ENCODE peak calls at places on chromosomes 5 and 9, in five cellular contexts. One of them, this sample, is unnamed.

GRCh38 chr5:139711067-139711851 is 63.1 kb downstream of the CXXC5 start:
- DNase-seq in sigmoid colon: no peak
- DNase-seq in heart right ventricle: no peak
- DNase-seq in PC-9: peak; percentile 50
- DNase-seq in cardiac muscle cell: peak; percentile 52
- DNase-seq in this sample: peak; percentile 84

GRCh38 chr9:88826651-88827245 is 164.5 kb upstream of the S1PR3 start:
- DNase-seq in cardiac muscle cell: peak; percentile 92
- DNase-seq in sigmoid colon: no peak
- DNase-seq in PC-9: no peak
- DNase-seq in heart right ventricle: no peak
- DNase-seq in this sample: no peak

GRCh38 chr5:14504816-14505215 is 76.8 kb upstream of the OTULINL start:
- DNase-seq in sigmoid colon: no peak
- DNase-seq in heart right ventricle: no peak
- DNase-seq in cardiac muscle cell: no peak
- DNase-seq in PC-9: no peak
- DNase-seq in this sample: no peak

GRCh38 chr5:179454354-179454753 is 96.0 kb upstream of the RUFY1 start:
- DNase-seq in PC-9: no peak
- DNase-seq in heart right ventricle: no peak
- DNase-seq in sigmoid colon: no peak
- DNase-seq in cardiac muscle cell: no peak
- DNase-seq in this sample: no peak

GRCh38 chr9:15352301-15352700 is 45.3 kb upstream of the TTC39B start:
- DNase-seq in sigmoid colon: no peak
- DNase-seq in cardiac muscle cell: no peak
- DNase-seq in heart right ventricle: no peak
- DNase-seq in PC-9: no peak
- DNase-seq in this sample: no peak

GRCh38 chr5:153088538-153088937 is 401.9 kb upstream of the GRIA1 start:
- DNase-seq in heart right ventricle: peak; percentile 19
- DNase-seq in cardiac muscle cell: no peak
- DNase-seq in sigmoid colon: no peak
- DNase-seq in PC-9: no peak
- DNase-seq in this sample: no peak

GRCh38 chr5:541888-542692 is 17.8 kb upstream of the SLC9A3 start:
- DNase-seq in heart right ventricle: no peak
- DNase-seq in cardiac muscle cell: no peak
- DNase-seq in PC-9: no peak
- DNase-seq in sigmoid colon: peak; percentile 51
- DNase-seq in this sample: no peak

GRCh38 chr9:129500166-129500862 is 120.6 kb downstream of the C9orf50 start:
- DNase-seq in PC-9: no peak
- DNase-seq in cardiac muscle cell: peak; percentile 67
- DNase-seq in heart right ventricle: no peak
- DNase-seq in sigmoid colon: peak; percentile 76
- DNase-seq in this sample: no peak

GRCh38 chr5:150085191-150085912 is 1.0 kb downstream of the CSF1R start:
- DNase-seq in sigmoid colon: no peak
- DNase-seq in heart right ventricle: no peak
- DNase-seq in cardiac muscle cell: no peak
- DNase-seq in PC-9: no peak
- DNase-seq in this sample: peak; percentile 27

GRCh38 chr9:138078846-138079245 is 201.3 kb downstream of the CACNA1B start:
- DNase-seq in sigmoid colon: no peak
- DNase-seq in heart right ventricle: no peak
- DNase-seq in PC-9: no peak
- DNase-seq in cardiac muscle cell: no peak
- DNase-seq in this sample: no peak

GRCh38 chr9:90835206-90835605 is 33.6 kb downstream of the SYK start:
- DNase-seq in cardiac muscle cell: no peak
- DNase-seq in PC-9: no peak
- DNase-seq in heart right ventricle: no peak
- DNase-seq in sigmoid colon: no peak
- DNase-seq in this sample: no peak

GRCh38 chr9:105127863-105128220 is 116.6 kb upstream of the SLC44A1 start:
- DNase-seq in sigmoid colon: no peak
- DNase-seq in cardiac muscle cell: peak; percentile 81
- DNase-seq in PC-9: peak; percentile 74
- DNase-seq in heart right ventricle: no peak
- DNase-seq in this sample: no peak

GRCh38 chr9:114724741-114725140 is 42.7 kb upstream of the TEX48 start:
- DNase-seq in PC-9: no peak
- DNase-seq in heart right ventricle: no peak
- DNase-seq in cardiac muscle cell: no peak
- DNase-seq in sigmoid colon: no peak
- DNase-seq in this sample: no peak

GRCh38 chr9:107239474-107239873 is 43.6 kb upstream of the RAD23B start:
- DNase-seq in sigmoid colon: no peak
- DNase-seq in cardiac muscle cell: peak; percentile 40
- DNase-seq in PC-9: peak; percentile 66
- DNase-seq in heart right ventricle: no peak
- DNase-seq in this sample: no peak

GRCh38 chr5:98775962-98776687 is 2.7 kb downstream of the RGMB start:
- DNase-seq in PC-9: no peak
- DNase-seq in heart right ventricle: no peak
- DNase-seq in sigmoid colon: no peak
- DNase-seq in cardiac muscle cell: peak; percentile 83
- DNase-seq in this sample: no peak

GRCh38 chr9:84170521-84171141 is 169.9 kb downstream of the SLC28A3 start:
- DNase-seq in heart right ventricle: peak; percentile 90
- DNase-seq in PC-9: no peak
- DNase-seq in cardiac muscle cell: peak; percentile 98
- DNase-seq in sigmoid colon: peak; percentile 90
- DNase-seq in this sample: peak; percentile 85

GRCh38 chr9:122218070-122218884 is 10.5 kb downstream of the LHX6 start:
- DNase-seq in PC-9: no peak
- DNase-seq in cardiac muscle cell: peak; percentile 16
- DNase-seq in heart right ventricle: no peak
- DNase-seq in sigmoid colon: no peak
- DNase-seq in this sample: no peak

GRCh38 chr9:129514891-129515290 is 106.0 kb downstream of the C9orf50 start:
- DNase-seq in sigmoid colon: peak; percentile 36
- DNase-seq in PC-9: no peak
- DNase-seq in heart right ventricle: no peak
- DNase-seq in cardiac muscle cell: no peak
- DNase-seq in this sample: no peak

GRCh38 chr5:140550147-140551079 is 3.0 kb downstream of the EIF4EBP3 start:
- DNase-seq in PC-9: no peak
- DNase-seq in cardiac muscle cell: no peak
- DNase-seq in sigmoid colon: peak; percentile 50
- DNase-seq in heart right ventricle: no peak
- DNase-seq in this sample: no peak

GRCh38 chr9:108761530-108762347 is 94.0 kb downstream of the ACTL7B start:
- DNase-seq in PC-9: no peak
- DNase-seq in heart right ventricle: peak; percentile 58
- DNase-seq in sigmoid colon: peak; percentile 69
- DNase-seq in cardiac muscle cell: peak; percentile 73
- DNase-seq in this sample: no peak

GRCh38 chr9:86741311-86742215 is 205.7 kb downstream of the GAS1 start:
- DNase-seq in PC-9: peak; percentile 100
- DNase-seq in sigmoid colon: no peak
- DNase-seq in cardiac muscle cell: peak; percentile 65
- DNase-seq in heart right ventricle: peak; percentile 15
- DNase-seq in this sample: no peak

DNA sequence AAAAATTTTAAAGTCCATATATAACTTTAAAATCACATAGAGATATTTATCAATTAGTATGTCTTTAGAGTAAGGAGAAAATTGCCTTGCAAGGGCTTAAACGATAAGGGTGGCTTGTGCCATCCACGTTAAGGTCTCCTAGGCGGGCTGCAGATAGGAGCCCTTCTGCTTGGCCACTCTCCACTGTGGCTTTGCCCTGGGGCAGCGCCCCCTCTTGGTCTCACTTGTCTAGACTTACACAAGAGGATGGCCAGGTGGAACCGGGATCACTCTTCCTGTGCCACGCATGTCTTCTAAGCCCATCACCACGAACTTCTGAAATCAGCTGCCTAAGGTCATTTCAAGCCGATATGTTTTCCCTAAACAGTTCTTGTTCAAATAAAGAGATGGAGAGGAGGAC is 2.9 kb downstream of the FPGS start:
- DNase-seq in heart right ventricle: no peak
- DNase-seq in PC-9: no peak
- DNase-seq in sigmoid colon: no peak
- DNase-seq in cardiac muscle cell: peak; percentile 42
- DNase-seq in this sample: no peak
- TF ChIP-seq CTCF in heart right ventricle: peak; percentile 25
- TF ChIP-seq CTCF in PC-9: no peak
- TF ChIP-seq CTCF in sigmoid colon: no peak
- TF ChIP-seq CTCF in cardiac muscle cell: peak; percentile 31
- TF ChIP-seq CTCF in this sample: peak; percentile 11

GRCh38 chr5:16937023-16937379 is 913 bp upstream of the MYO10 start:
- DNase-seq in PC-9: peak; percentile 81
- DNase-seq in heart right ventricle: no peak
- DNase-seq in cardiac muscle cell: no peak
- DNase-seq in sigmoid colon: no peak
- DNase-seq in this sample: no peak
- H3K27ac ChIP-seq in PC-9: peak overlapping the region; percentile 83
- H3K27ac ChIP-seq in heart right ventricle: peak overlapping the region; percentile 81
- H3K27ac ChIP-seq in cardiac muscle cell: no peak overlapping the region
- H3K27ac ChIP-seq in sigmoid colon: no peak overlapping the region
- H3K27ac ChIP-seq in this sample: no peak overlapping the region

GRCh38 chr5:158565017-158565789 is 534.5 kb downstream of the EBF1 start:
- DNase-seq in sigmoid colon: no peak
- DNase-seq in heart right ventricle: no peak
- DNase-seq in PC-9: no peak
- DNase-seq in cardiac muscle cell: no peak
- DNase-seq in this sample: no peak
- H3K27me3 ChIP-seq in sigmoid colon: no peaks in the 10 kb centered on the region
- H3K27me3 ChIP-seq in heart right ventricle: no peaks in the 10 kb centered on the region
- H3K27me3 ChIP-seq in PC-9: no peaks in the 10 kb centered on the region
- H3K27me3 ChIP-seq in cardiac muscle cell: no peaks in the 10 kb centered on the region
- H3K27me3 ChIP-seq in this sample: no peaks in the 10 kb centered on the region

DNA sequence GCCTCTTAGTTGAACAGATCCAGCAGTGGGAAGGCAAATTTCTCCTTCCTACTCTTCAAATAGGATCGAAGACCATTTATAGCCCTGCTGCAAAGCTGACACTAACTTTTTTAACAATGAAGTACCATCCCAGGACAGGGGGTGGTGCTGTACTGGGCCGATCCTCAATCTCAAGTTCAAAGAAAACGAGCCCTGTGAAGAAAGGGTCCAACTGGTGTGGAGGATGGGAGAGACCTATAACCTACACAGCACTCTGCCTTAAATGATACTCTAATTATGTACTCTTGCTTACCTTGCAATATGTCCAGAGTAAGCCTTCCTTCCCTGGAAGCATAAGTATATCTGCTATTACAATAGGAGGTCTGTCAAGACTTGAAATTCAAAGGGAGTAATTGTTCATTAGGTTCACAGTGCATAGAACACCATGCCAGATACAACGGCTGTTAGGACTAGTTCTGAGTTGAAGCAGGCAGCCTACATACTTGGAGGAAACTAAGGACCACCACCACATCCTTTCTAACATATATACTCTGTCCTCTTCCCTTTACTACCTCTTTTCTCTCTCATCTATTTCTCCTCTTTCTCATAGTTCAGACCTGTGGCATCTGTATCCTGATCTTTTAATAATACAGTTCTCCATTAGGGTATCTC is 6.2 kb downstream of the ETF1 start:
- DNase-seq in cardiac muscle cell: peak; percentile 34
- DNase-seq in sigmoid colon: no peak
- DNase-seq in heart right ventricle: no peak
- DNase-seq in PC-9: no peak
- DNase-seq in this sample: no peak
- TF ChIP-seq CTCF in cardiac muscle cell: peak; percentile 43
- TF ChIP-seq CTCF in sigmoid colon: no peak
- TF ChIP-seq CTCF in heart right ventricle: peak; percentile 23
- TF ChIP-seq CTCF in PC-9: peak; percentile 49
- TF ChIP-seq CTCF in this sample: no peak

GRCh38 chr5:172932313-172933017 is 26.8 kb upstream of the RPL26L1 start:
- DNase-seq in PC-9: no peak
- DNase-seq in cardiac muscle cell: peak; percentile 77
- DNase-seq in heart right ventricle: peak; percentile 67
- DNase-seq in sigmoid colon: peak; percentile 91
- DNase-seq in this sample: no peak
- H3K27ac ChIP-seq in PC-9: no peak overlapping the region
- H3K27ac ChIP-seq in cardiac muscle cell: no peak overlapping the region
- H3K27ac ChIP-seq in heart right ventricle: peak overlapping the region; percentile 74
- H3K27ac ChIP-seq in sigmoid colon: peak overlapping the region; percentile 47
- H3K27ac ChIP-seq in this sample: peak overlapping the region; percentile 93

GRCh38 chr9:133427658-133428348 is 5.6 kb downstream of the ADAMTS13 start:
- DNase-seq in PC-9: no peak
- DNase-seq in heart right ventricle: no peak
- DNase-seq in sigmoid colon: no peak
- DNase-seq in cardiac muscle cell: no peak
- DNase-seq in this sample: no peak

GRCh38 chr9:133423216-133423615 is 1.0 kb downstream of the ADAMTS13 start:
- DNase-seq in sigmoid colon: no peak
- DNase-seq in PC-9: no peak
- DNase-seq in heart right ventricle: no peak
- DNase-seq in cardiac muscle cell: peak; percentile 30
- DNase-seq in this sample: no peak

GRCh38 chr9:133426011-133426410 is 3.8 kb downstream of the ADAMTS13 start:
- DNase-seq in PC-9: no peak
- DNase-seq in sigmoid colon: no peak
- DNase-seq in heart right ventricle: no peak
- DNase-seq in cardiac muscle cell: no peak
- DNase-seq in this sample: no peak

GRCh38 chr9:133424187-133424586 is 2.0 kb downstream of the ADAMTS13 start:
- DNase-seq in PC-9: no peak
- DNase-seq in sigmoid colon: no peak
- DNase-seq in cardiac muscle cell: no peak
- DNase-seq in heart right ventricle: no peak
- DNase-seq in this sample: no peak

GRCh38 chr9:133425049-133425632 is 3.0 kb downstream of the ADAMTS13 start:
- DNase-seq in PC-9: no peak
- DNase-seq in cardiac muscle cell: no peak
- DNase-seq in sigmoid colon: no peak
- DNase-seq in heart right ventricle: no peak
- DNase-seq in this sample: no peak
- H3K27me3 ChIP-seq in PC-9: peaks cover 19% of the 10 kb centered on the region
- H3K27me3 ChIP-seq in cardiac muscle cell: peaks cover 7% of the 10 kb centered on the region
- H3K27me3 ChIP-seq in sigmoid colon: peaks cover 63% of the 10 kb centered on the region
- H3K27me3 ChIP-seq in heart right ventricle: peaks cover 41% of the 10 kb centered on the region
- H3K27me3 ChIP-seq in this sample: peaks cover 7% of the 10 kb centered on the region

GRCh38 chr9:128113526-128114325 is 13.8 kb downstream of the PTGES2 start:
- DNase-seq in PC-9: no peak
- DNase-seq in heart right ventricle: no peak
- DNase-seq in cardiac muscle cell: no peak
- DNase-seq in sigmoid colon: peak; percentile 64
- DNase-seq in this sample: no peak

GRCh38 chr9:128114326-128115186 is 13.0 kb downstream of the PTGES2 start:
- DNase-seq in PC-9: no peak
- DNase-seq in sigmoid colon: peak; percentile 59
- DNase-seq in heart right ventricle: no peak
- DNase-seq in cardiac muscle cell: no peak
- DNase-seq in this sample: no peak

GRCh38 chr9:128116104-128117083 is 11.1 kb downstream of the PTGES2 start:
- DNase-seq in cardiac muscle cell: no peak
- DNase-seq in PC-9: no peak
- DNase-seq in heart right ventricle: no peak
- DNase-seq in sigmoid colon: peak; percentile 64
- DNase-seq in this sample: no peak

GRCh38 chr9:128117613-128118471 is 9.7 kb downstream of the PTGES2 start:
- DNase-seq in sigmoid colon: peak; percentile 96
- DNase-seq in heart right ventricle: peak; percentile 93
- DNase-seq in PC-9: peak; percentile 75
- DNase-seq in cardiac muscle cell: peak; percentile 92
- DNase-seq in this sample: peak; percentile 94

GRCh38 chr9:128115187-128116103 is 12.1 kb downstream of the PTGES2 start:
- DNase-seq in PC-9: no peak
- DNase-seq in heart right ventricle: no peak
- DNase-seq in sigmoid colon: peak; percentile 61
- DNase-seq in cardiac muscle cell: no peak
- DNase-seq in this sample: no peak
- TF ChIP-seq CTCF in PC-9: no peak
- TF ChIP-seq CTCF in heart right ventricle: no peak
- TF ChIP-seq CTCF in sigmoid colon: no peak
- TF ChIP-seq CTCF in cardiac muscle cell: no peak
- TF ChIP-seq CTCF in this sample: no peak

This sample was measured in ascending aorta.